ENCODE peak calls at places on chromosomes 16 and 17, in four cellular contexts. F is neuronal stem cell, J is adrenal gland, M is upper lobe of left lung. A is an unnamed sample. For H3K27me3 and H3K4me1, the result is how much of the 10 kb centered on the place peaks cover.

GRCh38 chr16:73058616-73059409 is 10.9 kb upstream of the ZFHX3 start:
- DNase-seq in F (peak), J (peak), M (peak), A (peak)

GRCh38 chr16:48330847-48331204 is 54.4 kb downstream of the SIAH1 start:
- DNase-seq in F (no peak), J (no peak), M (no peak), A (no peak)

GRCh38 chr17:13420294-13421277 is 181.1 kb downstream of the HS3ST3A1 start:
- DNase-seq in F (no peak), J (no peak), M (no peak), A (no peak)

GRCh38 chr17:50589112-50589712 is 28.7 kb downstream of the CACNA1G start:
- DNase-seq in F (no peak), J (peak), M (no peak), A (no peak)

GRCh38 chr16:72367841-72368240 is 195.9 kb upstream of the PMFBP1 start:
- DNase-seq in F (no peak), J (no peak), M (no peak), A (no peak)

GRCh38 chr17:37124074-37124824 is 175.5 kb downstream of the AATF start:
- DNase-seq in F (no peak), J (no peak), M (no peak), A (no peak)

GRCh38 chr17:66306413-66306812 is 4.0 kb downstream of the PRKCA start:
- DNase-seq in F (no peak), J (no peak), M (no peak), A (no peak)

GRCh38 chr17:27566673-27567562 is 64.1 kb upstream of the LGALS9 start:
- DNase-seq in F (no peak), J (no peak), M (no peak), A (no peak)

GRCh38 chr17:64084940-64085649 is 44.8 kb downstream of the ERN1 start:
- DNase-seq in F (no peak), J (no peak), M (no peak), A (no peak)

GRCh38 chr17:64218066-64218465 is 45.0 kb downstream of the TEX2 start:
- DNase-seq in F (no peak), J (no peak), M (no peak), A (no peak)

GRCh38 chr17:75779987-75780889 is 4.4 kb upstream of the UNK start:
- DNase-seq in F (no peak), J (no peak), M (no peak), A (no peak)

GRCh38 chr17:21523482-21524210 is 147.5 kb downstream of the KCNJ12 start:
- DNase-seq in F (no peak), J (no peak), M (no peak), A (no peak)

GRCh38 chr17:10171057-10171456 is 27.3 kb downstream of the GAS7 start:
- DNase-seq in F (no peak), J (no peak), M (no peak), A (no peak)

GRCh38 chr16:15732416-15732815 is 82.4 kb downstream of the NDE1 start:
- DNase-seq in F (no peak), J (no peak), M (no peak), A (no peak)

GRCh38 chr16:49150341-49150740 is 131.3 kb downstream of the CBLN1 start:
- DNase-seq in F (no peak), J (no peak), M (no peak), A (no peak)

GRCh38 chr17:65062168-65062915 is 5.8 kb upstream of the GNA13 start:
- DNase-seq in F (no peak), J (peak), M (no peak), A (no peak)

GRCh38 chr17:1574697-1575471 is 12.3 kb upstream of the PITPNA start:
- DNase-seq in F (no peak), J (peak), M (no peak), A (no peak)

GRCh38 chr17:50049636-50050035 is 6.3 kb upstream of the ITGA3 start:
- DNase-seq in F (no peak), J (no peak), M (no peak), A (no peak)

GRCh38 chr17:57311281-57312216 is 55.2 kb downstream of the MSI2 start:
- DNase-seq in F (no peak), J (no peak), M (no peak), A (no peak)

GRCh38 chr17:64499805-64500486 is 3.1 kb upstream of the POLG2 start:
- DNase-seq in F (no peak), J (no peak), M (no peak), A (no peak)

GRCh38 chr17:35900693-35901487 is 20.7 kb upstream of the CCL5 start:
- DNase-seq in F (no peak), J (no peak), M (no peak), A (no peak)

GRCh38 chr16:22660441-22661160 is 149.9 kb downstream of the NPIPB5 start:
- DNase-seq in F (no peak), J (no peak), M (no peak), A (no peak)

GRCh38 chr17:9240659-9241370 is 219.5 kb downstream of the NTN1 start:
- DNase-seq in F (no peak), J (peak), M (peak), A (no peak)

GRCh38 chr17:61408151-61409041 is 8.8 kb downstream of the TBX2 start:
- DNase-seq in F (no peak), J (no peak), M (peak), A (peak)

GRCh38 chr17:67431210-67432015 is 54.3 kb downstream of the PITPNC1 start:
- DNase-seq in F (no peak), J (no peak), M (no peak), A (no peak)

GRCh38 chr16:52546291-52546941 is 527 bp downstream of the TOX3 start:
- DNase-seq in F (no peak), J (no peak), M (peak), A (peak)
- H3K4me3 ChIP-seq in F (peak), J (no peak), M (peak), A (peak)

GRCh38 chr17:74585711-74586110 is 6.4 kb downstream of the CD300LD start:
- DNase-seq in F (no peak), J (no peak), M (no peak), A (no peak)
- H3K27me3 ChIP-seq in F (under half), J (under half), M (under half), A (under half)

GRCh38 chr16:754208-755097 is 6.1 kb upstream of the MSLN start:
- DNase-seq in F (no peak), J (no peak), M (no peak), A (no peak)
- H3K4me1 ChIP-seq in F (under half), J (under half), M (under half), A (under half)

DNA sequence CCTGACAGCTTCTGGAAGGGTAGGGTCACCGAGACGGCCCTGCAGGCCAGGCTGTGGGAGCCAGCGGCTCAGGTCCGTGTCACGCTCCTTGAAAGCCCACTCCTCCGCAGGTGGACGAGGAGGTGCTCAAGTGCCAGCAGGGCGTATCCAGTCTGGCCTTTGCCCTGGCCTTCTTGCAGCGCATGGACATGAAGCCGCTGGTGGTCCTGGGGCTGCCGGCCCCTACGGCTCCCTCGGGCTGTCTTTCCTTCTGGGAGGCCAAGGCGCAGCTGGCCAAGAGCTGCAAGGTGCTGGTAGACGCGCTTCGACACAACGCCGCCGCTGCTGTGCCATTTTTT is 1.1 kb downstream of the NAGS start:
- DNase-seq in F (no peak), J (peak), M (no peak), A (no peak)
- H3K4me3 ChIP-seq in F (peak), J (no peak), M (peak), A (peak)

GRCh38 chr16:67170168-67170947 is at the start of gene NOL3:
- DNase-seq in F (no peak), J (peak), M (peak), A (peak)

GRCh38 chr16:67169011-67169451 is 1.3 kb upstream of the NOL3 start:
- DNase-seq in F (no peak), J (no peak), M (no peak), A (peak)

GRCh38 chr16:67173323-67173722 is 3.0 kb downstream of the NOL3 start:
- DNase-seq in F (no peak), J (no peak), M (no peak), A (no peak)

GRCh38 chr16:67169642-67170167 is 633 bp upstream of the NOL3 start:
- DNase-seq in F (no peak), J (no peak), M (peak), A (peak)

GRCh38 chr16:67170948-67171649 is 761 bp downstream of the NOL3 start:
- DNase-seq in F (no peak), J (no peak), M (no peak), A (no peak)
- H3K27me3 ChIP-seq in F (half or more), J (under half), M (under half), A (under half)

DNA sequence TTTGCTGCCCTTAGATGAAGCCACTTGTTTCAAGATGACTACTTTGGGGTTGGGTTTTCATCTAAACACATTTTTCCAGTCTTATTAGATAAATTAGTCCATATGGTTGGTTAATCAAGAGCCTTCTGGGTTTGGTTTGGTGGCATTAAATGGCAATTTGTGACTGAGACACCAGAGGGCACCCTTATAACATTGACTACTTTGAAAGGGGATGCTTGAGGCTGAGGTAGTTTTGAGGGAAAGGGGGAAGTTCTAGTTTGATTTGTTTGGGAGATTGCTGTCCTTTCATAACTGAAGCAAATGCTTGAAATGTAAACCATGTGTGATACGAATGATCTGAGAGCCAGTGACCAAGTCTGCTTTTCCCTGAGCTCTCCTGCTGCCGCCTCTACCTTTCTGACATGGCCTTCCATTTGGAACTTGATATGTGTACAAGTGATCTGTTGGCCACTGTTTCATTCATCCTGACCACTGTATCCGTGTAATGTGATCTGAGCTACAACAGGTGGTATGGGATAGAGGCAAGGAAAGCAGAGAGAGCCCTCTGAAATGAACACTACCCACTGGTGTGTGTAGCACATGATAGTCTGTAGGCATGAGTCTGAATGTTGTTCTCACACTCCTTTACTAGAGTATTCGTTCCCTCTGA is 5.8 kb upstream of the RARA start:
- DNase-seq in F (no peak), J (no peak), M (no peak), A (peak)
- H3K4me1 ChIP-seq in F (under half), J (under half), M (under half), A (under half)